ENCODE peak calls at places on chromosome 18, in eight cellular contexts. K, Z, V, Q, E, S, L and Y are unnamed samples.

GRCh38 chr18:23936371-23936958 is 78.1 kb upstream of the TTC39C start:
- DNase-seq in K (no peak), Z (no peak), V (no peak), Q (no peak), E (no peak), S (no peak), L (no peak), Y (no peak)

GRCh38 chr18:40346146-40346545 is 1608.9 kb upstream of the PIK3C3 start:
- DNase-seq in K (no peak), Z (no peak), V (no peak), Q (no peak), E (no peak), S (no peak), L (no peak), Y (no peak)

GRCh38 chr18:59874166-59874565 is 25.6 kb upstream of the PMAIP1 start:
- DNase-seq in K (no peak), Z (no peak), V (peak), Q (no peak), E (no peak), S (peak), L (peak), Y (no peak)

GRCh38 chr18:23738151-23738550 is 48.9 kb downstream of the LAMA3 start:
- DNase-seq in K (no peak), Z (no peak), V (no peak), Q (no peak), E (no peak), S (no peak), L (no peak), Y (no peak)

GRCh38 chr18:907171-907879 is 2.7 kb downstream of the ADCYAP1 start:
- DNase-seq in K (peak), Z (no peak), V (no peak), Q (peak), E (no peak), S (no peak), L (no peak), Y (no peak)

GRCh38 chr18:48839819-48840490 is 110.8 kb downstream of the SMAD7 start:
- DNase-seq in K (no peak), Z (no peak), V (no peak), Q (no peak), E (no peak), S (no peak), L (no peak), Y (no peak)

GRCh38 chr18:48161201-48161910 is 230.9 kb upstream of the SMAD2 start:
- DNase-seq in K (peak), Z (peak), V (peak), Q (peak), E (peak), S (peak), L (peak), Y (peak)

GRCh38 chr18:77530732-77531131 is 281.1 kb downstream of the GALR1 start:
- DNase-seq in K (no peak), Z (no peak), V (no peak), Q (no peak), E (no peak), S (no peak), L (no peak), Y (no peak)

GRCh38 chr18:3623769-3624545 is 174.0 kb downstream of the TGIF1 start:
- DNase-seq in K (peak), Z (peak), V (peak), Q (peak), E (no peak), S (peak), L (peak), Y (peak)

GRCh38 chr18:52160652-52161051 is 179.3 kb upstream of the DCC start:
- DNase-seq in K (no peak), Z (no peak), V (no peak), Q (no peak), E (no peak), S (no peak), L (no peak), Y (no peak)

GRCh38 chr18:77220726-77221125 is 28.9 kb upstream of the GALR1 start:
- DNase-seq in K (no peak), Z (no peak), V (no peak), Q (no peak), E (no peak), S (no peak), L (no peak), Y (no peak)